ENCODE peak calls at places on chromosome 15, in four cellular contexts. G is H1, W is HCT116, H is SK-N-SH. S is an unnamed sample.
A peak's percentile ranks its signal among the peaks of the same experiment; 100 is the strongest.

GRCh38 chr15:51134416-51135199 is 39.9 kb upstream of the TNFAIP8L3 start:
- DNase-seq in G (no peak), W (no peak), H (no peak), S (no peak)

GRCh38 chr15:63357657-63358161 is 23.9 kb downstream of the CA12 start:
- DNase-seq in G (no peak), W (no peak), H (no peak), S (no peak)

GRCh38 chr15:58676766-58677165 is 72.7 kb downstream of the ADAM10 start:
- DNase-seq in G (no peak), W (no peak), H (no peak), S (no peak)

GRCh38 chr15:76973362-76973743 is 21.6 kb upstream of the PSTPIP1 start:
- DNase-seq in G (peak; percentile 54), W (peak; percentile 22), H (peak; percentile 57), S (peak; percentile 85)

GRCh38 chr15:50890751-50891150 is 17.7 kb upstream of the AP4E1 start:
- DNase-seq in G (no peak), W (no peak), H (no peak), S (no peak)

GRCh38 chr15:100334905-100335304 is 6.9 kb downstream of the ADAMTS17 start:
- DNase-seq in G (no peak), W (no peak), H (peak; percentile 53), S (no peak)

GRCh38 chr15:48266029-48266428 is 59.9 kb downstream of the SLC12A1 start:
- DNase-seq in G (no peak), W (no peak), H (no peak), S (no peak)

GRCh38 chr15:82231233-82231632 is 31.3 kb downstream of the EFL1 start:
- DNase-seq in G (no peak), W (no peak), H (no peak), S (no peak)

GRCh38 chr15:72604794-72605193 is 49.7 kb upstream of the GOLGA6B start:
- DNase-seq in G (no peak), W (peak; percentile 28), H (peak; percentile 24), S (no peak)

GRCh38 chr15:89441295-89441762 is 55.1 kb downstream of the RHCG start:
- DNase-seq in G (no peak), W (no peak), H (peak; percentile 59), S (peak; percentile 65)

GRCh38 chr15:87762110-87762509 is 494.4 kb downstream of the NTRK3 start:
- DNase-seq in G (no peak), W (no peak), H (no peak), S (peak; percentile 92)

GRCh38 chr15:78110916-78111475 is 18.6 kb downstream of the SH2D7 start:
- DNase-seq in G (no peak), W (no peak), H (no peak), S (no peak)

GRCh38 chr15:84606653-84607120 is 5.9 kb downstream of the ZSCAN2 start:
- DNase-seq in G (no peak), W (no peak), H (no peak), S (no peak)

GRCh38 chr15:77546050-77546501 is 86.6 kb downstream of the LINGO1 start:
- DNase-seq in G (no peak), W (no peak), H (peak; percentile 54), S (peak; percentile 80)

GRCh38 chr15:85623648-85624047 is 171.1 kb downstream of the KLHL25 start:
- DNase-seq in G (no peak), W (no peak), H (no peak), S (peak; percentile 26)

GRCh38 chr15:63072023-63072650 is 29.6 kb downstream of the TPM1 start:
- DNase-seq in G (no peak), W (no peak), H (no peak), S (no peak)

GRCh38 chr15:84046064-84046637 is 189.4 kb upstream of the GOLGA6L4 start:
- DNase-seq in G (no peak), W (no peak), H (no peak), S (no peak)

GRCh38 chr15:40053234-40054055 is 14.5 kb upstream of the SRP14 start:
- DNase-seq in G (no peak), W (no peak), H (no peak), S (peak; percentile 32)

GRCh38 chr15:63135804-63136203 is 14.1 kb downstream of the LACTB start:
- DNase-seq in G (no peak), W (no peak), H (no peak), S (peak; percentile 62)

GRCh38 chr15:98881526-98882517 is 125.8 kb downstream of the PGPEP1L start:
- DNase-seq in G (no peak), W (peak; percentile 31), H (peak; percentile 67), S (peak; percentile 88)

GRCh38 chr15:40436116-40436891 is 4.4 kb upstream of the BAHD1 start:
- DNase-seq in G (no peak), W (no peak), H (peak; percentile 82), S (peak; percentile 45)

DNA sequence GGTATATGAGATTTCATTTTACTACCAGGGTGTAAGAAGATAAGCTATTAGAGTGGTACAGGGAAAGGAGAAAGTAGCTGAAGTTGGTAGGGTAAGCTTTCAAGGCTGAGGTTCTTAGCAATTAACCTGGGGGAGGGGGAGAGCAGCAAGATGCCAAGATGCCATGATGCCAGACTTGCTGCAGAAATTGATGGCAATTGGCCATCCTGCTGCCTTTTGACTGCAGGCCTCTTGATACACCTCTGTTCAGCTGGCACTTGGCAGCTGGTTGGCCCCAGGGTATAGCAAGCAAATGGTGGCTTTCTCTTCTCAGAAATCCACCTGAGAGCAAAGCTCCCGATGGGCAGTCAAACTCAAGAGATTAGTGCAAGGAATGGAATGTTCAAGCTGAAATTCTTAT is 21.4 kb upstream of the DPH6 start:
- DNase-seq in G (no peak), W (no peak), H (no peak), S (no peak)
- TF ChIP-seq MAX in G (no peak), W (no peak), H (no peak), S (no peak)

DNA sequence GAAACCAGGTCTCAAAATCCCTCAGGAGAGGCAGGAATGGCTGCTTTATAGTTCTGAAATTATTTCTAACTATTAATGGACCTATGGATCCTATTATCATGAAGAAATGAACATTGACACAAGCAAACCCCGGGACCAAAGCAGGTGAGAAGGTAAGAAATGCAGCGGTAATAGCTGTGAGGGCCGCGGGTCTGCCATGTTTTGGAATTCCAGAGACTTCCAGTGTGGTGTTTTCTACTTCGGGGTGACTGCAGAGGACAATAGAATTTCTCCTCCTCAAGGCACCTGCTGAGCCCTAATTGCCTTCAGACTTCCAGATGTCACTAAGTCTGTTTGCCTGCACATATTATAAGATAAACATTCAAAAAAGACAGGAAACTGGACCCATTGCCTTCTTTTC is 437.4 kb downstream of the GABRG3 start:
- DNase-seq in G (no peak), W (no peak), H (peak; percentile 3), S (no peak)
- H3K4me3 ChIP-seq in G (no peak overlapping the region), W (no peak overlapping the region), H (no peak overlapping the region), S (no peak overlapping the region)

GRCh38 chr15:92654662-92655061 is 913 bp downstream of the FAM174B start:
- DNase-seq in G (no peak), W (no peak), H (no peak), S (no peak)
- TF ChIP-seq MAX in G (no peak), W (no peak), H (no peak), S (no peak)

DNA sequence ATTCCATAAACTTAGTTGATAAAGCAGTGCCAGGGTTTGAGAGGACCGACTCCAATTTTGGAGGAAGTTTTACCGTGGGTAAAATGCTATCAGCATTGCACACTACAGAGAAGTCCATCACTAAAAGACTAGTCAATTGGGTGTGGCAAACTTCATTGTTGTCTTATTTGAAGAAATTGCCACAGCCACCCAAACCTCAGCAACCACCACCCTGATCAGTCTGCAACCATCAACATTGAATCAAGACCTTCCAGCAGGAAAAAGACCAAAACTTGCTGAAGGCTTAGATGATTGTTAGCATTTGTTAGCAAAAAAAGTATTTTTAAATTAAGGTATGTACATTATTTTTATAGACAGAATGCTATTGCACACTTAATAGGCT is 60.5 kb downstream of the KLF13 start:
- DNase-seq in G (no peak), W (no peak), H (no peak), S (no peak)
- H3K4me3 ChIP-seq in G (no peak overlapping the region), W (no peak overlapping the region), H (no peak overlapping the region), S (no peak overlapping the region)

GRCh38 chr15:28914483-28915023 is 28.8 kb downstream of the APBA2 start:
- DNase-seq in G (no peak), W (no peak), H (no peak), S (no peak)
- TF ChIP-seq MAX in G (no peak), W (no peak), H (no peak), S (no peak)

DNA sequence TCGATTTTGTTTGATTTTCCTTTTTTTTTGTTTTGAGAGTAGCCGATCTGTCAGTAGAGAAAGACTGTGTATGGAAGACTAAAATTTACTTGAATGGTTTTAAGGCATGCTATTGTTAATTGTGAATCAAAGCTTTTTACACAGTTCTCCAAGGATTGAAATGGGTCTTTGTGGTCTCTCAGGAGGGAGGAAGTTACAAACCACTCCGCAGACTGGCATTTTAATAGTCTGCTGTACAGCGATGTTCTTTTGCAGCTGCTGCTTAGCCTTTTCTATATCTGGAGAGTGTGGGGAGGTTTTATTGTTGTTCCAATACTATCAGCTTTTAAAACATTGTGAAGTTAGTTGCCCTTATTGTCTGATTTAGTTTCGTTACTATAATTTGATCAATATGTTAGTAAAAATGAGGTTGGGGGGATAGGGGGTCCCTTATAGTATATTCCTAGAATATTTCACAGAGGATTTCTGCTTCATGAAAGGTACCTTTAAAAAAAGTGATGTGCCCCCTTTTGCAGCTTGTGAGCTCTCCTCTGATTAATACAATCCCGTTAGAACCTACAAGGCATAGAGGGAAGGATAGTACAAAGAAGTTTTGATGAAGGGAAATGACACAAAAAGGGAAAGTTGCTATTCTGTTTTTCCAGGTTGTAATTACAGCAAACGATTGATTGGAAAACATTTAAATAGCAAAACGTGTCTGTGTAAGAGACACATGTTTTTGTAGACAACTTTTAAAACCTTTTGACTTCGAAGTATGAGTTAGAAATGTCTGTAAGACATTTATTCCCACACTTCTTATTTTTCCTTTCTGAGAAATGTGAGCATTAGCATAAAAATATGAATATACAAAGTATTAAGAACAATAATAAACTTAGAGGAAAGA is 158.3 kb upstream of the CGNL1 start:
- DNase-seq in G (no peak), W (no peak), H (no peak), S (peak; percentile 51)
- H3K4me3 ChIP-seq in G (no peak overlapping the region), W (no peak overlapping the region), H (no peak overlapping the region), S (no peak overlapping the region)

GRCh38 chr15:91625506-91625905 is 228.0 kb upstream of the SLCO3A1 start:
- DNase-seq in G (no peak), W (no peak), H (no peak), S (no peak)
- TF ChIP-seq MAX in G (no peak), W (no peak), H (no peak), S (no peak)

DNA sequence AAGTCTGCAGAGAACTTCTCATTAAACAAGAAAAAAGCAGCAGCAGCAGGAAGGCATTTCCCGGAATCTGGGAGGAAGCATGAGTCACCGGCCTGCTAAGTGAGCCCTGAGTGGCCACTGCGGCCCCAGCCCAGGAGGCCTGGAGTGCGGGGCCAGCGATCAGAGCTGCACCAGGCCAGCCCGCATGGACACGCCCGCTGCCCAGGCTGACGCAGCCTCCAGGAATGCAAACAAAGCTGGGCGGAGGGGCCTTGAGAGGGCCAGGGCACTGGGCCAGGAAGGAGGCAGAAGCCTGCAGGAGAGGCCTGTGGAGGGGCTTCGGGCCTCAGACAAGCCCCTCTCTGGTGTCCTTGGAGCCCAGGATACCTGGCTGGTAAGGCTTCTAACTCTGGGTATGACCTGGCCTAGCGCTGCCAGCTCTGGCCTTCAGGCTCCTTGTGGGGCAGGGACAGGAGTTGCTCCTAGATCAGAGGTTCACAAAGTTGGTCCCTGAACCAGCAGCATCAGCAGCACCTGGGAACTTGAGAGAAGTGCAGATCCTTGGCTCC is 101.2 kb downstream of the SMAD6 start:
- DNase-seq in G (peak; percentile 56), W (peak; percentile 86), H (peak; percentile 71), S (no peak)
- H3K4me3 ChIP-seq in G (no peak overlapping the region), W (no peak overlapping the region), H (no peak overlapping the region), S (no peak overlapping the region)

S was measured in NB4.